ENCODE peak calls at places on chromosomes 3 and 15, in six cellular contexts. X is HTR-8/SVneo; J is activated T-helper 9 cell treated with anti-CD3 and anti-CD28 coated beads, Interleukin-2, amount 50 U/mL, for 16 hours; R is psoas muscle; S is NCI-H446 treated with DMSO at 0.1 percent for 48 hours; P is activated CD4-positive, CD25-positive, alpha-beta regulatory T cell. B is an unnamed sample.
A peak's percentile ranks its signal among the peaks of the same experiment; 100 is the strongest.

GRCh38 chr3:145704020-145704419 is 457.0 kb downstream of the PLOD2 start:
- DNase-seq in R (no peak), J (no peak), S (no peak), X (no peak), P (no peak), B (no peak)

GRCh38 chr3:198028718-198029117 is 68.7 kb downstream of the LMLN start:
- DNase-seq in S (no peak), X (peak; percentile 24), R (no peak), J (no peak), P (no peak), B (no peak)

GRCh38 chr3:64133991-64134390 is 91.3 kb downstream of the PRICKLE2 start:
- DNase-seq in P (no peak), X (no peak), R (no peak), S (no peak), J (no peak), B (no peak)

GRCh38 chr15:80567721-80568157 is 127.4 kb upstream of the ABHD17C start:
- DNase-seq in R (no peak), P (no peak), S (peak; percentile 82), J (no peak), X (peak; percentile 67), B (peak; percentile 47)

GRCh38 chr15:78684645-78685044 is 43.6 kb upstream of the CHRNB4 start:
- DNase-seq in J (no peak), X (no peak), P (no peak), R (no peak), S (peak; percentile 39), B (no peak)

GRCh38 chr3:152147748-152148147 is 121.0 kb upstream of the MBNL1 start:
- DNase-seq in J (no peak), P (no peak), X (no peak), S (no peak), R (no peak), B (no peak)

GRCh38 chr3:67382551-67382950 is 271.9 kb downstream of the SUCLG2 start:
- DNase-seq in R (no peak), P (no peak), X (no peak), S (no peak), J (no peak), B (no peak)

GRCh38 chr3:135106445-135106844 is 311.4 kb downstream of the EPHB1 start:
- DNase-seq in J (no peak), R (no peak), X (peak; percentile 5), P (no peak), S (no peak), B (no peak)

GRCh38 chr15:92170897-92171296 is 222.8 kb upstream of the ST8SIA2 start:
- DNase-seq in R (no peak), P (no peak), J (no peak), S (no peak), X (no peak), B (no peak)

GRCh38 chr15:70390723-70391122 is 293.0 kb upstream of the TLE3 start:
- DNase-seq in R (no peak), P (no peak), X (no peak), J (no peak), S (no peak), B (no peak)

GRCh38 chr3:58419782-58420512 is 13.7 kb downstream of the PDHB start:
- DNase-seq in R (peak; percentile 56), J (no peak), S (no peak), X (no peak), P (no peak), B (no peak)

B was measured in Panc1.